ENCODE peak calls at places on chromosome 9, in six cellular contexts. W is CD8-positive, alpha-beta memory T cell; I is tibial nerve; D is psoas muscle; A is spleen; O is lower lobe of right lung. Y is an unnamed sample.

GRCh38 chr9:103867886-103868285 is 226.2 kb upstream of the SMC2 start:
- DNase-seq in W (no peak), I (no peak), D (no peak), A (no peak), O (no peak), Y (no peak)

GRCh38 chr9:35553670-35554543 is 51.2 kb upstream of the TESK1 start:
- DNase-seq in W (no peak), I (peak), D (peak), A (no peak), O (peak), Y (peak)

GRCh38 chr9:37441776-37442370 is 19.4 kb downstream of the GRHPR start:
- DNase-seq in W (no peak), I (no peak), D (no peak), A (no peak), O (no peak), Y (no peak)

GRCh38 chr9:125524522-125524921 is 182.5 kb downstream of the MAPKAP1 start:
- DNase-seq in W (no peak), I (no peak), D (no peak), A (no peak), O (no peak), Y (no peak)

GRCh38 chr9:569276-569675 is 272.2 kb upstream of the DMRT1 start:
- DNase-seq in W (no peak), I (no peak), D (no peak), A (no peak), O (no peak), Y (no peak)

GRCh38 chr9:16058131-16058549 is 505.3 kb downstream of the CCDC171 start:
- DNase-seq in W (no peak), I (no peak), D (no peak), A (no peak), O (no peak), Y (no peak)

GRCh38 chr9:21903380-21903965 is 90.7 kb downstream of the CDKN2A start:
- DNase-seq in W (no peak), I (no peak), D (no peak), A (no peak), O (no peak), Y (no peak)

GRCh38 chr9:134128727-134129679 is 6.9 kb upstream of the WDR5 start:
- DNase-seq in W (no peak), I (peak), D (no peak), A (peak), O (no peak), Y (no peak)

GRCh38 chr9:84368593-84368992 is 28.0 kb upstream of the SLC28A3 start:
- DNase-seq in W (no peak), I (no peak), D (no peak), A (no peak), O (no peak), Y (no peak)

GRCh38 chr9:75299324-75299723 is 211.0 kb downstream of the OSTF1 start:
- DNase-seq in W (no peak), I (no peak), D (no peak), A (no peak), O (no peak), Y (no peak)

GRCh38 chr9:124213396-124213795 is 44.4 kb upstream of the NEK6 start:
- DNase-seq in W (no peak), I (no peak), D (no peak), A (peak), O (no peak), Y (no peak)

GRCh38 chr9:77005216-77005615 is 14.2 kb upstream of the FOXB2 start:
- DNase-seq in W (no peak), I (no peak), D (no peak), A (no peak), O (no peak), Y (no peak)

GRCh38 chr9:25648116-25648515 is 30.1 kb downstream of the TUSC1 start:
- DNase-seq in W (no peak), I (no peak), D (no peak), A (no peak), O (no peak), Y (no peak)

GRCh38 chr9:125805057-125805456 is 57.9 kb downstream of the PBX3 start:
- DNase-seq in W (no peak), I (no peak), D (no peak), A (no peak), O (no peak), Y (peak)

GRCh38 chr9:112049834-112050516 is 125.1 kb downstream of the SUSD1 start:
- DNase-seq in W (no peak), I (no peak), D (no peak), A (no peak), O (no peak), Y (no peak)

GRCh38 chr9:75788006-75788634 is 102.4 kb upstream of the PCSK5 start:
- DNase-seq in W (no peak), I (no peak), D (peak), A (no peak), O (no peak), Y (no peak)

GRCh38 chr9:108386859-108387384 is 468.9 kb downstream of the ACTL7B start:
- DNase-seq in W (no peak), I (no peak), D (no peak), A (no peak), O (no peak), Y (no peak)

GRCh38 chr9:124724415-124725067 is 46.6 kb downstream of the NR6A1 start:
- DNase-seq in W (no peak), I (no peak), D (no peak), A (no peak), O (no peak), Y (no peak)

GRCh38 chr9:16559418-16560188 is 310.9 kb downstream of the BNC2 start:
- DNase-seq in W (no peak), I (no peak), D (no peak), A (no peak), O (no peak), Y (no peak)

GRCh38 chr9:18822850-18823249 is 210.2 kb downstream of the SAXO1 start:
- DNase-seq in W (no peak), I (no peak), D (no peak), A (no peak), O (no peak), Y (no peak)

GRCh38 chr9:129131300-129132145 is 20.3 kb downstream of the PTPA start:
- DNase-seq in W (peak), I (peak), D (peak), A (peak), O (peak), Y (peak)

GRCh38 chr9:89975024-89975423 is 370.2 kb downstream of the GADD45G start:
- DNase-seq in W (no peak), I (no peak), D (no peak), A (no peak), O (no peak), Y (no peak)

GRCh38 chr9:33014665-33015014 is 10.4 kb upstream of the DNAJA1 start:
- DNase-seq in W (no peak), I (no peak), D (no peak), A (no peak), O (no peak), Y (no peak)

GRCh38 chr9:106969696-106970095 is 106.7 kb downstream of the ZNF462 start:
- DNase-seq in W (no peak), I (no peak), D (no peak), A (no peak), O (no peak), Y (no peak)

GRCh38 chr9:114287001-114287762 is 35.7 kb upstream of the ORM1 start:
- DNase-seq in W (peak), I (no peak), D (peak), A (peak), O (peak), Y (peak)

GRCh38 chr9:13804532-13804931 is 509.4 kb downstream of the NFIB start:
- DNase-seq in W (no peak), I (no peak), D (no peak), A (no peak), O (no peak), Y (peak)

GRCh38 chr9:22331533-22331932 is 115.1 kb upstream of the DMRTA1 start:
- DNase-seq in W (no peak), I (no peak), D (no peak), A (no peak), O (no peak), Y (no peak)

GRCh38 chr9:94870793-94871558 is 144.5 kb downstream of the AOPEP start:
- DNase-seq in W (peak), I (no peak), D (peak), A (no peak), O (no peak), Y (peak)

GRCh38 chr9:35397216-35397698 is 92.7 kb upstream of the RUSC2 start:
- DNase-seq in W (no peak), I (no peak), D (no peak), A (no peak), O (no peak), Y (no peak)

GRCh38 chr9:113668057-113668456 is 204.5 kb downstream of the RGS3 start:
- DNase-seq in W (no peak), I (no peak), D (no peak), A (no peak), O (no peak), Y (no peak)

GRCh38 chr9:113737414-113738271 is 138.5 kb upstream of the ZNF618 start:
- DNase-seq in W (no peak), I (peak), D (no peak), A (no peak), O (no peak), Y (no peak)

GRCh38 chr9:114124138-114124537 is 25.0 kb upstream of the KIF12 start:
- DNase-seq in W (no peak), I (no peak), D (no peak), A (peak), O (no peak), Y (no peak)

GRCh38 chr9:131346559-131346958 is 47.3 kb upstream of the PRRC2B start:
- DNase-seq in W (no peak), I (no peak), D (no peak), A (peak), O (no peak), Y (no peak)

GRCh38 chr9:131349522-131349880 is 44.4 kb upstream of the PRRC2B start:
- DNase-seq in W (no peak), I (no peak), D (no peak), A (no peak), O (no peak), Y (no peak)

GRCh38 chr9:131347376-131348020 is 46.4 kb upstream of the PRRC2B start:
- DNase-seq in W (no peak), I (no peak), D (no peak), A (peak), O (peak), Y (no peak)

GRCh38 chr9:131348631-131349521 is 45.0 kb upstream of the PRRC2B start:
- DNase-seq in W (no peak), I (no peak), D (no peak), A (peak), O (peak), Y (no peak)

DNA sequence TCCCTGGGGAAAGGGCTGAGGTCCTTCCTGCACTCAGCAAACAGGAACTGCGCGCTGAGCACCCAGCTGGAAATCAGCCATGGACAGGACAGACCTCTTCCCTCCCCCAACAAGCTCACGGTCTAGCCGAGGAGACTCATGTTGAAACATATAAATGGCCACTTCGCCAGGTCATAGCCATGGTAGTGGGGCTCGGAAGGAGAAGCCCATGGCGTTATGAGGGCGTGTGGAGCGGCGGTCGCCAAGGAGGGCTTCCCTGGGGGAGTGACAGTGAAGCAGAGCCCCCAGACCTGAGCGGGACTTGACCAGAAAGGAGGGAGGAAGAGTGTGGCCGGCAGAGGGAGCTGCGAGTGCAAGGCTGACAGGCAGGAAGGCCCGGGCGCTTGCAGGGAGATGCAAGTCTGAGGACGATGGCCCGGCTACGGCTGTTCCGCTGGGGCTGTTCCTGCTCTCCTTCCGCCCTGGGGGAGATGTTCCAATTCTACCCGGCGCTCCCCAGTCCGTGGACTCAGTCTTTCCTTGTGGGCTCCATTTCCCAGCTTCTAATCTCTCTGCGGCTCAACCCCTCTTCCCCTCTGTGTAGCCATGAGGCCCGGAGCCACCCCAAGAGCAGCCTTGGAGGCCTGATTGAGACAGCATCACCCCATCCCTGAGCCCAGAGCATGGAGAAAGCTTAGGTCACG is 43.9 kb upstream of the PRRC2B start:
- DNase-seq in W (peak), I (peak), D (peak), A (peak), O (peak), Y (peak)
- H3K27ac ChIP-seq in W (no peak), I (peak), D (no peak), A (peak), O (no peak), Y (no peak)

GRCh38 chr9:128098936-128099931 is 28.3 kb downstream of the PTGES2 start:
- DNase-seq in W (no peak), I (peak), D (no peak), A (peak), O (no peak), Y (no peak)
- H3K27ac ChIP-seq in W (peak), I (peak), D (peak), A (peak), O (peak), Y (peak)

GRCh38 chr9:93200449-93200742 is 16.5 kb downstream of the WNK2 start:
- DNase-seq in W (no peak), I (no peak), D (no peak), A (no peak), O (peak), Y (peak)

GRCh38 chr9:93197670-93198069 is 13.7 kb downstream of the WNK2 start:
- DNase-seq in W (no peak), I (no peak), D (no peak), A (no peak), O (peak), Y (peak)

GRCh38 chr9:93196095-93197055 is 12.4 kb downstream of the WNK2 start:
- DNase-seq in W (no peak), I (no peak), D (no peak), A (peak), O (peak), Y (peak)

GRCh38 chr9:93198839-93199625 is 15.1 kb downstream of the WNK2 start:
- DNase-seq in W (no peak), I (no peak), D (no peak), A (peak), O (peak), Y (no peak)

GRCh38 chr9:93198117-93198838 is 14.3 kb downstream of the WNK2 start:
- DNase-seq in W (no peak), I (no peak), D (no peak), A (no peak), O (peak), Y (no peak)
- H3K27ac ChIP-seq in W (no peak), I (no peak), D (peak), A (no peak), O (no peak), Y (peak)

GRCh38 chr9:127762111-127762676 is 16.3 kb downstream of the SH2D3C start:
- DNase-seq in W (no peak), I (peak), D (no peak), A (peak), O (peak), Y (peak)
- H3K27ac ChIP-seq in W (no peak), I (peak), D (peak), A (peak), O (peak), Y (peak)

GRCh38 chr9:98370976-98371315 is 115.5 kb upstream of the TBC1D2 start:
- DNase-seq in W (no peak), I (no peak), D (no peak), A (no peak), O (no peak), Y (no peak)

GRCh38 chr9:98375138-98375726 is 119.8 kb upstream of the TBC1D2 start:
- DNase-seq in W (no peak), I (no peak), D (no peak), A (no peak), O (no peak), Y (no peak)

GRCh38 chr9:98372077-98372812 is 116.8 kb upstream of the TBC1D2 start:
- DNase-seq in W (no peak), I (no peak), D (no peak), A (no peak), O (no peak), Y (no peak)

GRCh38 chr9:98374385-98375051 is 119.1 kb upstream of the TBC1D2 start:
- DNase-seq in W (no peak), I (no peak), D (no peak), A (no peak), O (no peak), Y (no peak)

DNA sequence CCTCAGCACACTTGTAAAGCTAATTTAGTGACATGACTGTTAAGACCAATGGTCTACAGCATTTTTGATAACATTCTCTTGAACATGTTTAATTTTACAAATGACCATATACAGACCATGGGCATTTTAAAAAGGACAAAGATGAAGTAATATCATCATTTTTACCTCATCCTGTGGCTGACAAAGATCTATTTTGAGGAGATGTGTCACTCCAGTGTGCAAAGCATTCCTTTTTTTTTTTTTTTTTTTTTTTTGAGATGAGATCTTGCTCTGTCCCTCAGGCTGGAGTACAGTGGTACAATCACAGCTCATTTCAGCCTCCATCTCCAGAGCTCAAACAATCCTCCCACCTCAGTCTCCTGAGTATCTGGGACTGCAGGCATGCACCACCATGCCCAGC is 118.2 kb upstream of the TBC1D2 start:
- DNase-seq in W (no peak), I (no peak), D (no peak), A (no peak), O (no peak), Y (no peak)
- H3K27ac ChIP-seq in W (no peak), I (no peak), D (no peak), A (no peak), O (no peak), Y (no peak)

DNA sequence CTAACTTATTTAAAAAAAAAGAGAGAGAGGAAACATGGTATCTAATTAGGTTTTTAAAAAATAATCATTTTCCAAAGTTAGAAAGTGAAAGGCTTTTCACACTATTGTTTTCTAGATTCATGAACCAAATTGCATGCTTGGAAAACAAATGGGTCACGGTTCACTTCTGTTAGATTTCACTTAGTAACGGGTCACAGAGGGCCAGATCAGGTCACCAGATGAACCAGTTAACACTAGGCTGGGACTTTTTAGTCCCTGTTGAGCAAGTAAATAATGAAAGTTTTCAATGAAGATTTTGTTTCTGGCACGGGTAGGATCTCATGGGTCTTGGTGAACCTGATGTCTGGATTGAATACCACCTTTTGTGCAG is 207.2 kb upstream of the RFX3 start:
- DNase-seq in W (no peak), I (no peak), D (no peak), A (no peak), O (no peak), Y (no peak)
- H3K27ac ChIP-seq in W (no peak), I (peak), D (no peak), A (no peak), O (no peak), Y (no peak)

DNA sequence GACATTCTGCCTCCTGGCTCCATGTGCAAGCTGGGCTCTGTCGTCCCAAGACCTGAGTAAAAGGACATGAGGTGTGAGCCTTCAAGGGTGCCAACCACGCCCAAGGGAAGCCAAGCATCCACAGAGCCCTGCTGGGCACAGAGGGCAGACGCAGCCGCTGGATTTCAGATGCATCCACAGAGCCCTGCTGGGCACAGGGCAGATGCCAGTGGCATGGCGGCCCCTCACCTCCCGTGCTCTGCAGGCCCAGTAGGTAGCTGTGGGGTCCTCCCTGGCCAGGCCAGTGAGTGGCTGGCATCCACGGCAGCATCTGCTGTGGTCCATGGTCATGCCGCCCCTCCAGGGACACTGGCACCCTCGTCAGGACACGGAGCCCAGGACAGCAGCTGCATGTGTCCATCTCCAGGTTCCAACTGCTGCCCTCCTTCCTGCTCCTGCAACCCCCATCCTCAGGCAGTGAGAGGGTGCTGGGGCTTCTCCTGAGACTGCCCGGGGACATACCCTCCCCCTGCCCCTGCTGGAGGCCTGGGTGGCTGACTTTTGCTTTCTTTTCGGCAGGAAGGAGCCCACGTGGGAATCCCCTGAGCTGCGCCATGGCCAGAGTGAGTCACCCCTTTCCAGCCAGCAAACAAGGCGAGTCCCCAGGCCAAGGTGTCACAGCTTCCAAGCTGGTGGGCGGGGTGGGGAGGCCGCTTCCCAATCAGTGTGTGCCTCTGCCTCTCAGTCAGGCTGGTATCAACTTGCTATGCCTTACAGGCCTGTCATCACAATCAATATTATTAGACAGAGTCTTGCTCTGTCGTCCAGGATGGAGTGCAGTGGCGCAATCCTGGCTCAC is 4.0 kb upstream of the TRAF2 start:
- DNase-seq in W (peak), I (no peak), D (peak), A (peak), O (no peak), Y (peak)
- H3K27ac ChIP-seq in W (peak), I (no peak), D (peak), A (peak), O (peak), Y (no peak)

DNA sequence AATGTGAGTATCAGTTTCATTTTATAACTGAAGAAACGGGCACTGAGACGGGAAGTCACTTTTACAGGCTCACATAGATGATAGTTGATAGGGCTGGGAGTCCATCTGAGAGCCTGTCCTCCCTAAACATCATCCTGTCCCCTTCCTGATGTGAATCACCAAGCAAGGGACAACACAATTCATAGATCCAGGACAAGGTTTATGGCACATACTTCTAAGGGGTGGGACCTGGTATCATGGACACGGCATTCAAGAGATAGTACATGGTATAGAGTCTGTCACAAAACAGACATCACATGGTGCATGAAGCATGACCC is 20.6 kb downstream of the GSN start:
- DNase-seq in W (no peak), I (no peak), D (no peak), A (no peak), O (no peak), Y (no peak)
- H3K27ac ChIP-seq in W (peak), I (peak), D (peak), A (peak), O (peak), Y (peak)

GRCh38 chr9:88590558-88591146 is 55.7 kb downstream of the NXNL2 start:
- DNase-seq in W (no peak), I (no peak), D (no peak), A (no peak), O (no peak), Y (no peak)
- H3K27ac ChIP-seq in W (no peak), I (no peak), D (no peak), A (no peak), O (no peak), Y (no peak)